ENCODE peak calls at places on chromosomes 13 and 19, in four cellular contexts. V is cardiac muscle cell, O is heart left ventricle, B is Peyer's patch. E is an unnamed sample.

GRCh38 chr13:31199527-31199848 is 287 bp upstream of the B3GLCT start:
- DNase-seq in V (no peak), O (no peak), B (no peak), E (no peak)

GRCh38 chr13:34623331-34623730 is 318.7 kb upstream of the NBEA start:
- DNase-seq in V (no peak), O (no peak), B (no peak), E (no peak)

GRCh38 chr19:2798733-2799132 is 13.4 kb downstream of the THOP1 start:
- DNase-seq in V (peak; percentile 46), O (no peak), B (no peak), E (no peak)

GRCh38 chr19:29831041-29831548 is 19.3 kb downstream of the CCNE1 start:
- DNase-seq in V (no peak), O (no peak), B (peak; percentile 52), E (peak; percentile 40)

GRCh38 chr19:39237200-39238184 is 7.3 kb downstream of the IFNL3 start:
- DNase-seq in V (peak; percentile 21), O (no peak), B (peak; percentile 83), E (no peak)

GRCh38 chr19:4064551-4065260 is 2.0 kb downstream of the ZBTB7A start:
- DNase-seq in V (peak; percentile 44), O (peak; percentile 79), B (peak; percentile 76), E (peak; percentile 51)

GRCh38 chr13:29496241-29496712 is 99.2 kb downstream of the SLC7A1 start:
- DNase-seq in V (no peak), O (peak; percentile 78), B (peak; percentile 59), E (no peak)

GRCh38 chr13:70407486-70407885 is 299.2 kb upstream of the KLHL1 start:
- DNase-seq in V (no peak), O (no peak), B (no peak), E (no peak)

GRCh38 chr19:38840583-38840968 is 9.0 kb upstream of the ECH1 start:
- DNase-seq in V (no peak), O (no peak), B (no peak), E (no peak)

GRCh38 chr13:73138276-73138950 is 79.6 kb downstream of the KLF5 start:
- DNase-seq in V (no peak), O (no peak), B (no peak), E (no peak)

GRCh38 chr19:10535613-10536012 is 8.1 kb upstream of the ATG4D start:
- DNase-seq in V (no peak), O (no peak), B (no peak), E (no peak)

GRCh38 chr19:6769006-6769637 is 1.9 kb upstream of the SH2D3A start:
- DNase-seq in V (peak; percentile 28), O (no peak), B (no peak), E (peak; percentile 23)

GRCh38 chr13:40272776-40273139 is 393.7 kb downstream of the FOXO1 start:
- DNase-seq in V (no peak), O (no peak), B (no peak), E (no peak)

GRCh38 chr13:77767413-77767812 is 69.9 kb downstream of the SLAIN1 start:
- DNase-seq in V (no peak), O (no peak), B (no peak), E (no peak)

GRCh38 chr19:40778865-40779284 is 828 bp downstream of the RAB4B start:
- DNase-seq in V (no peak), O (no peak), B (no peak), E (no peak)

GRCh38 chr13:42486711-42487198 is 87.2 kb upstream of the TNFSF11 start:
- DNase-seq in V (no peak), O (no peak), B (no peak), E (no peak)

GRCh38 chr13:75329723-75330122 is 152.2 kb downstream of the TBC1D4 start:
- DNase-seq in V (no peak), O (no peak), B (no peak), E (no peak)
- H3K27ac ChIP-seq in V (no peak overlapping the region), O (no peak overlapping the region), B (no peak overlapping the region), E (no peak overlapping the region)

GRCh38 chr13:20960663-20961309 is 58.2 kb upstream of the XPO4 start:
- DNase-seq in V (no peak), O (no peak), B (no peak), E (no peak)
- H3K9me3 ChIP-seq in V (no peaks in the 10 kb centered on the region), O (no peaks in the 10 kb centered on the region), B (no peaks in the 10 kb centered on the region), E (no peaks in the 10 kb centered on the region)

DNA sequence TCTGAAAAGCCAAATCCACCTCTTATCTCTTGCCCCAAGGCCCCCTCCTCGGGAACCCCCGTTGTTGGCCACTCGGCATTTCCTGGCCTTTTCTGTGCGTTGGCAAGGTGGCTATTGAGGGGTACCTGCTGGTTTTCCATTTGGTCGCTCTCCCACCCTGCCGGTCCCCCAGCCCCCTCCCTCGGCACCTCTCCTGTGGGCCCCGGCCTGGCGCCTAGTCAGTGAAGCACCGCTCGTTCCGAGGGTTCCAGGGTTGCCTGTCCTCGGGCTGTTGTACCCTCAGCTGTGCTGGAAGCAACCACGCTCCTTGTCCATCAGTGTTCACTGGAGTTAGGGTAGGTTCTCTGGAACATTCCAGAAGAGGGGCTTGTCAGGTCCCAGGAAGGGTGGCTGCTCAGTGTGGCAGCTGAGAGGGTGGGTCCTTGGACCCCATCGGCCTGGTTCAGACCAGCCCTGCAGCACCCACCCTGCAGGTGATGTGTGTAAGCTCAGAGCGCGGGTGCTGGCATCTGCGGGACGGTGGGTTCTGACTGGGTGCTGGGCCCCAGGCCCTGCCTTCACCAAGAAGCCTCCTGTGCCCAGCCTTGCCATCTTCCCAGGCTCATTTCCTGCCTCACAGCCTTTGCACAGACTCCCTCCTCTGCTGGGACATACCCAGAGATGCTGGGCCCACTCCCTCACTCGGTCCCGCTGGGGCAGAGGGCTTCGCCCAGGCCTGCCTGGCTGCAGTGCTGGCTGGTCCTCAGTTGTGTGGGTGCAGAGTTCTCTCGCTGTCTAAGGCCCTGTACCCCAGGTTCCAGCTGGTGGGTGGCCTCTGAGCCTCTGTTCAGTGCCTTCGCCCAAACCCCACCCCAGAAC is 21.3 kb downstream of the NKPD1 start:
- DNase-seq in V (no peak), O (no peak), B (no peak), E (no peak)
- H3K36me3 ChIP-seq in V (peaks cover 7% of the 10 kb centered on the region), O (peaks cover 37% of the 10 kb centered on the region), B (no peaks in the 10 kb centered on the region), E (peaks cover 6% of the 10 kb centered on the region)

GRCh38 chr13:97192166-97192565 is 30.0 kb upstream of the MBNL2 start:
- DNase-seq in V (no peak), O (no peak), B (no peak), E (no peak)

GRCh38 chr13:97191615-97192014 is 30.5 kb upstream of the MBNL2 start:
- DNase-seq in V (no peak), O (no peak), B (no peak), E (no peak)

GRCh38 chr13:97196340-97196739 is 25.8 kb upstream of the MBNL2 start:
- DNase-seq in V (no peak), O (no peak), B (no peak), E (no peak)

GRCh38 chr13:97193577-97193976 is 28.6 kb upstream of the MBNL2 start:
- DNase-seq in V (no peak), O (no peak), B (no peak), E (no peak)

DNA sequence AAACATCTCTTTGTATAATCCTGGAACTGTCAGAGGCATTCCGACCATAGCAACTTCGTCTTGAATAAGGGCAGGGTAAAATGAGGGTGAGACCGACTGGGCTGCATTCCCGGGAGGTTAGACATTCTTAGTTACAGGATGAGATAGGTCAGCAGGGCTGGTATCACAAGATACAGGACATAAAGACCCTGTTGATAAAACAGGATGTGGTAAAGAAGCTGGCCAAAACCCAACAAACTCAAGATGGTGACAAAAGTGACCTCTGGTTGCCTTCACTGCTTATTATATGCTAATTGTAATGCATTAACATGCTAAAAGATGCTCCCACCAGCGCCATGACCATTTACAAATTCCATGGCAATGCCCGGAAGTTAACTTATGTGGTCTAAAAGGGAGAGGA is 27.7 kb upstream of the MBNL2 start:
- DNase-seq in V (no peak), O (no peak), B (no peak), E (no peak)
- H3K27ac ChIP-seq in V (no peak overlapping the region), O (no peak overlapping the region), B (no peak overlapping the region), E (no peak overlapping the region)

GRCh38 chr19:56751078-56751489 is 79.5 kb upstream of the ZNF835 start:
- DNase-seq in V (no peak), O (no peak), B (no peak), E (no peak)
- H3K9me3 ChIP-seq in V (no peaks in the 10 kb centered on the region), O (no peaks in the 10 kb centered on the region), B (no peaks in the 10 kb centered on the region), E (peaks cover 22% of the 10 kb centered on the region)

DNA sequence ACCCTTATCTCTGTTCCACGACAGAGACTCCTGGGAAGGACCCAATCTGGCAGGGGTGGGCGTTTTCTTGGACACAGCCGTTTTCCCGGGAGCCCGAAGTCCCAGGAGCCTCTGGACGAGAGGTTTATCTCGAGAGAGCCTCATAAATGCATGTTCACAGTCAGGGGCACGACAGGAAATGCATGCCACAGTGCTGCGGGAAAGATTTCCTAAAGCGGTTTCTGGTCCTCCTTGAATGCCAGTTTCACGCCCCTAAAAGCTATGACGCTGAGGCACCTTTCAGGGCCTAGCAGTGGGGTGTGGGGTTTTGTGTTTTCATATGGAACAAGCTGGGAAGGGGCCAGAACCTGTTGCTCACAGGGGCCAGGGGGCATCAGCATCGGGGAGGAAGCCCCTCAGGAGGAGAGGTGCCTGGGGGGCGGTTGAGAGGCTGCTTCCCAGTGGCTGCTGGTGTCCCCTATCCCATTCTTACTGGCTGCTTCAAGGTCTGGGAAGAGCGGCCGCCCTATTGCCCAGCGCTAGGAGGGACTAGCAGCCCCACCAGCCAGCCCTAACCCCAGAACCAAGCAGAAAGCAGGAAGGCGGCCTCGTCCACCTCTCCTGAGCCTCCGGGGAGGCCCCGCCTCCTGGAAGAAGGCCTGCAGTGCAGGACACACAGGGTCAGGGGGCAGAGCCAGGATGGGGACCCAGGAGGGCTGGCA is 157.0 kb downstream of the KDM4B start:
- DNase-seq in V (peak; percentile 66), O (no peak), B (no peak), E (no peak)
- H3K36me3 ChIP-seq in V (peaks cover 3% of the 10 kb centered on the region), O (peaks cover 34% of the 10 kb centered on the region), B (no peaks in the 10 kb centered on the region), E (peaks cover 4% of the 10 kb centered on the region)

GRCh38 chr13:83221813-83222241 is 660.4 kb downstream of the SLITRK1 start:
- DNase-seq in V (no peak), O (no peak), B (no peak), E (no peak)
- H3K27ac ChIP-seq in V (no peak overlapping the region), O (no peak overlapping the region), B (no peak overlapping the region), E (no peak overlapping the region)

GRCh38 chr19:11942843-11943108 is 17.9 kb downstream of the ZNF700 start:
- DNase-seq in V (no peak), O (no peak), B (no peak), E (no peak)
- H3K9me3 ChIP-seq in V (no peaks in the 10 kb centered on the region), O (peaks cover 88% of the 10 kb centered on the region), B (peaks cover 80% of the 10 kb centered on the region), E (peaks cover 62% of the 10 kb centered on the region)

GRCh38 chr19:57633832-57634131 is 814 bp downstream of the ZNF211 start:
- DNase-seq in V (no peak), O (no peak), B (no peak), E (no peak)
- H3K36me3 ChIP-seq in V (peaks cover 17% of the 10 kb centered on the region), O (peaks cover 32% of the 10 kb centered on the region), B (no peaks in the 10 kb centered on the region), E (peaks cover 47% of the 10 kb centered on the region)

GRCh38 chr19:49860716-49861100 is 6.7 kb downstream of the PNKP start:
- DNase-seq in V (no peak), O (no peak), B (no peak), E (no peak)
- H3K27ac ChIP-seq in V (peak overlapping the region; percentile 82), O (no peak overlapping the region), B (peak overlapping the region; percentile 43), E (no peak overlapping the region)

E was measured in CD4-positive, CD25-positive, alpha-beta regulatory T cell.